ENCODE peak calls at places on chromosomes 7 and 10, in six cellular contexts. M, W, O, H, L and K are unnamed samples. For H3K4me1, the result is how much of the 10 kb centered on the place peaks cover.

GRCh38 chr10:104317195-104318095 is 20.8 kb downstream of the ITPRIP start:
- DNase-seq in W (no peak), O (peak), M (no peak), L (peak), H (no peak), K (no peak)

GRCh38 chr7:155603190-155603857 is 41.1 kb upstream of the RBM33 start:
- DNase-seq in O (no peak), W (no peak), L (no peak), H (no peak), M (no peak), K (no peak)

GRCh38 chr10:77392851-77393250 is 244.8 kb downstream of the KCNMA1 start:
- DNase-seq in L (peak), O (peak), H (no peak), W (no peak), M (no peak), K (no peak)

GRCh38 chr10:122142652-122143237 is 128.4 kb upstream of the BTBD16 start:
- DNase-seq in W (no peak), M (peak), L (peak), O (no peak), H (peak), K (no peak)

GRCh38 chr10:96632974-96633373 is 46.2 kb upstream of the TM9SF3 start:
- DNase-seq in H (no peak), L (no peak), W (no peak), O (no peak), M (no peak), K (no peak)

GRCh38 chr7:64872809-64873500 is 30.1 kb upstream of the ZNF273 start:
- DNase-seq in H (no peak), M (no peak), W (no peak), L (no peak), O (no peak), K (no peak)

GRCh38 chr10:11184093-11184492 is 166.4 kb downstream of the CELF2 start:
- DNase-seq in L (no peak), W (no peak), M (no peak), H (no peak), O (no peak), K (no peak)

GRCh38 chr7:50531928-50532327 is 33.3 kb downstream of the DDC start:
- DNase-seq in O (peak), W (no peak), M (no peak), L (peak), H (no peak), K (no peak)

GRCh38 chr7:76281006-76281705 is 21.3 kb upstream of the HSPB1 start:
- DNase-seq in M (no peak), L (no peak), O (no peak), H (no peak), W (no peak), K (no peak)

GRCh38 chr10:100403734-100404133 is 56.7 kb downstream of the SCD start:
- DNase-seq in L (no peak), W (no peak), M (no peak), H (no peak), O (no peak), K (no peak)

GRCh38 chr7:16284581-16284980 is 136.8 kb downstream of the CRPPA start:
- DNase-seq in W (no peak), L (no peak), M (no peak), H (no peak), O (no peak), K (no peak)

GRCh38 chr10:31896972-31897384 is 31.7 kb downstream of the ARHGAP12 start:
- DNase-seq in L (peak), O (peak), M (no peak), H (no peak), W (no peak), K (no peak)

GRCh38 chr10:97718659-97719142 is 5.2 kb downstream of the MARVELD1 start:
- DNase-seq in H (peak), L (peak), W (peak), O (no peak), M (no peak), K (peak)

GRCh38 chr10:130230611-130231010 is 94.4 kb downstream of the GLRX3 start:
- DNase-seq in L (no peak), H (no peak), W (no peak), M (no peak), O (no peak), K (no peak)

GRCh38 chr10:48938281-48938680 is 1.4 kb downstream of the LRRC18 start:
- DNase-seq in O (no peak), L (no peak), M (no peak), W (no peak), H (no peak), K (no peak)

GRCh38 chr7:142753366-142753765 is 4.1 kb downstream of the PRSS1 start:
- DNase-seq in O (no peak), W (no peak), H (no peak), M (no peak), L (peak), K (no peak)

GRCh38 chr7:158824028-158824427 is 5.3 kb downstream of the ESYT2 start:
- DNase-seq in H (no peak), L (no peak), M (no peak), W (no peak), O (no peak), K (no peak)

GRCh38 chr7:27693794-27694193 is 31.1 kb upstream of the HIBADH start:
- DNase-seq in W (no peak), H (no peak), O (peak), L (no peak), M (no peak), K (no peak)

GRCh38 chr10:110129490-110129889 is 77.9 kb upstream of the MXI1 start:
- DNase-seq in H (no peak), M (no peak), O (no peak), L (no peak), W (no peak), K (no peak)

GRCh38 chr10:113681533-113682470 is 2.1 kb downstream of the CASP7 start:
- DNase-seq in H (no peak), W (no peak), O (no peak), M (no peak), L (no peak), K (no peak)

GRCh38 chr7:12004547-12004946 is 172.5 kb upstream of the THSD7A start:
- DNase-seq in L (no peak), M (no peak), W (no peak), O (no peak), H (no peak), K (no peak)

GRCh38 chr7:8125680-8126444 is 136.1 kb downstream of the ICA1 start:
- DNase-seq in O (no peak), M (no peak), L (no peak), H (peak), W (no peak), K (no peak)

GRCh38 chr10:127337801-127338200 is 141.4 kb upstream of the INSYN2A start:
- DNase-seq in H (no peak), L (no peak), M (no peak), O (no peak), W (no peak), K (no peak)

GRCh38 chr10:30840386-30841074 is 191.1 kb downstream of the ZNF438 start:
- DNase-seq in W (no peak), M (no peak), L (peak), O (peak), H (no peak), K (peak)

GRCh38 chr10:97234403-97234802 is 48.6 kb upstream of the SLIT1 start:
- DNase-seq in O (peak), L (peak), M (no peak), W (no peak), H (no peak), K (no peak)

DNA sequence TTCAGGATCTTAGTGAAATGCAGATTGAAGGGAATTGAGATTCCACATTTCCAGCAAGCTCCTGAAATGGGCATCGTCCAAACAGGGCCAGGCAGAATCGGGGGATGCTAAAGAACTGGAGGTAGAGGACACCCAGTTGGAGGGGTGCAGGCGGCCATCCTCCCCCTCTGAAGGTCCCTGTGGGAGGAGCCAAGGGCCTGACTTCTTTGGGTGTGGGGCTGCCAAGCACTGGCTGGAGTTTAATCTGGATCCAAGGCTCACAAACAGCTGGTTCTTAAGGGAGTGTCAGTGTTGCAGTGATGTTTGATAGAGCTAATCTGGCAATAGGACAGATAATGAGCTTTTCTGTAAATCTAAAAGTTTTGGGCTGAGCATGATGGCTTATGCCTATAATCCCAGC is 20.8 kb downstream of the TSPAN14 start:
- DNase-seq in H (no peak), L (no peak), M (no peak), W (no peak), O (no peak), K (no peak)
- H3K4me1 ChIP-seq in H (under half), L (under half), M (half or more), W (under half), O (under half), K (under half)

DNA sequence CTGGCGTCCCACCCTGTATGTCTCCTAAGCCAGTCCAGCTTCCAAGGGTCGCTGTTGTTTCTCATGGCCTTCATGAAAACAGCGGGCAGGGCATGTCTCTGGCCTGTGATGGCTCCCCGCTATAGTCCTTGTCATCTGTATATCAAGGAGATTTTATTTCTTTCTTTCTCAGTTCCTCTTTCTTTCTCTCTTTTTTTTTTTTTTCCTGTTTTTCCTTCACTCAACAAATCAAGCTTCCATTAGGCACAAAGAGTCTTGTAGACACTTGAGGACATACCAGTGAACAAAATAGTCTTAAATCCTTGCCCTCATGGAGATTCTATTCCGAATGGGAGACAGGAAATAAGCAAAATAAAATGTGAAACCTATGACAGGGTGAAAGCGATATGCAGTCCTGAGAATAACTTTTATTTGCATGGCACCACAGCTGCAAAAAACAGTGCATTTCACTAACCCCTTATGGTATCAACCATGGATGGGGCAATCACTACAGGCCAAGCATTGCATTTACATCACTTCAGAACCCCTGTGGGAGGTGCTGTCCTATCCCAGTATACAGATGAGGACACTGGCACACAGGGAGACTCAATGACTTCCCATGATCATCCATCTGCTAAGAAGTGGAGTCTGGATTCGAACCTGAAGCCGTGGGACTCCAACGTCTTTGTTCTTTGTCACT is 50.7 kb downstream of the SYPL1 start:
- DNase-seq in O (no peak), L (no peak), H (no peak), W (no peak), M (no peak), K (no peak)
- H3K4me1 ChIP-seq in O (under half), L (half or more), H (under half), W (under half), M (half or more), K (under half)

GRCh38 chr7:130070900-130071622 is 727 bp downstream of the KLHDC10 start:
- DNase-seq in W (no peak), L (no peak), O (no peak), M (no peak), H (no peak), K (no peak)
- H3K4me1 ChIP-seq in W (under half), L (under half), O (under half), M (half or more), H (under half), K (under half)

GRCh38 chr7:135670179-135670578 is 7.9 kb downstream of the STMP1 start:
- DNase-seq in L (peak), H (no peak), W (no peak), M (no peak), O (peak), K (no peak)

GRCh38 chr7:135669774-135670173 is 7.5 kb downstream of the STMP1 start:
- DNase-seq in M (no peak), O (no peak), W (no peak), L (no peak), H (no peak), K (no peak)

GRCh38 chr7:135672560-135673359 is 10.4 kb downstream of the STMP1 start:
- DNase-seq in M (no peak), O (peak), W (no peak), L (peak), H (no peak), K (no peak)

GRCh38 chr7:135678612-135679575 is 16.6 kb downstream of the STMP1 start:
- DNase-seq in O (peak), H (no peak), W (no peak), M (no peak), L (peak), K (no peak)

GRCh38 chr7:135673360-135673706 is 11.0 kb downstream of the STMP1 start:
- DNase-seq in O (peak), H (no peak), M (no peak), W (no peak), L (peak), K (no peak)
- H3K4me1 ChIP-seq in O (under half), H (under half), M (half or more), W (under half), L (under half), K (under half)

DNA sequence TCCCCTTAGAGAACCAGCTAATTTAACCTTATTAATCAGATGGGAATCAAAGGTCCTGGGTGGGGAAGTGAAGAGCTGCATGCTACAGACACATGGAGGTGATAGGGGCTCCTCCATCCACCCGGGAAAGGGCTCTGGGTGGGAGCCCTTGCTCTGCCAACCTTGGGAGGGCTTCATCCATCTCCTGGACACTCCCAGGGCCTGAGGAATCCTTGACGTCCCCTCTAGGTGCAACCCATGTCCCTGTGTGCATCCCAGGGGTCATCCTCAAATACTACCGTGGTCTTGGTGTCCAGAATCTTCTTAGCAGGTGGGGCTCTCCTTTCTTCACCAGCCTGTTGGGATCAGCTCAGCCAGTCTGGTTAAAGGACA is 55.4 kb upstream of the IGFBP3 start:
- DNase-seq in O (no peak), W (no peak), M (no peak), H (no peak), L (no peak), K (no peak)
- H3K4me1 ChIP-seq in O (under half), W (under half), M (under half), H (under half), L (under half), K (under half)

GRCh38 chr10:3095373-3096139 is 28.2 kb downstream of the PFKP start:
- DNase-seq in L (peak), M (no peak), W (no peak), O (peak), H (no peak), K (peak)
- H3K4me1 ChIP-seq in L (under half), M (half or more), W (under half), O (half or more), H (under half), K (under half)

DNA sequence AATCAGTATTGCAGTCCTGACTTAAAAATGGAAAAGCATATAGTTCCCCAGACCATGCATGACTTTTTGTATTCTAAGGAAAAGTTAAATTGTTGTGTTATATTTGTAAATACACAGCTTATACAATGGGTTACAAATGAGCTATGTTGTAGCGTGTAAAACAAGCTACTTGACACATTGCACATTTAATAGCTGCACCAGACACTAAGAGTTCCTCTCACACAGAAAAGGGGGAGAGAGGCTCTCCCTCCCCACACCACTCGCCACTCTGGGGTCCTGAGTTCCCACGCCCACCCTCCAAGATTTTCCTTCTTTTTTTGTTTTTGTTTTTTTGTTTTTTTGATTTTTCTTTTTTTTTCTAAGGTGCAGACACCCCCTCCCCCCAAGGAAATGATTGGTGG is 6.3 kb downstream of the KLF6 start:
- DNase-seq in W (no peak), L (no peak), O (peak), M (no peak), H (no peak), K (no peak)
- H3K4me1 ChIP-seq in W (half or more), L (half or more), O (under half), M (half or more), H (half or more), K (under half)

DNA sequence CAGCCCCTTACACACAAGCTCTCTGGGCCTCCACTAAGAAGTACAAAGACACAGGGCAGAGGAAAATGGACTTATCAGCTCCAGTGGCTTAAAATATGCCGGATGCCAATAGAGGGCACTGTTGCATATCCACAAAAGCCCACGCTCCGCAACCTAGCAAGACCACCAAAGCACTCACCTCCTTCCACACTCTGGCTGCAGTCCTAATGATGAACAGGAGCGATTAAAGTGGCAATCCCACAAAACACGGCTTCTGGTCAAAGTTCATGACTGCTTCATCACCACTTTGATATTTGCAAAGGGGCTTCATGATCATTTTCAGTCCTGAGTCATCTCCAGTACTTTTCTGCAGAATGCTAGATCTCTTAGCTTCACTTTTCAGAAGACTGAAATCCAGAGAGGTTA is 158.3 kb upstream of the ITGB1 start:
- DNase-seq in M (no peak), L (peak), H (no peak), W (no peak), O (peak), K (peak)
- H3K4me1 ChIP-seq in M (under half), L (under half), H (under half), W (under half), O (under half), K (under half)

GRCh38 chr10:78802406-78802805 is 266.4 kb upstream of the ZMIZ1 start:
- DNase-seq in M (no peak), H (no peak), W (no peak), L (no peak), O (no peak), K (no peak)

GRCh38 chr10:78803710-78804109 is 265.1 kb upstream of the ZMIZ1 start:
- DNase-seq in W (no peak), O (no peak), H (no peak), M (no peak), L (no peak), K (no peak)

GRCh38 chr10:78804356-78805032 is 264.3 kb upstream of the ZMIZ1 start:
- DNase-seq in O (no peak), W (no peak), M (peak), H (no peak), L (no peak), K (peak)

GRCh38 chr10:78800535-78801320 is 268.0 kb upstream of the ZMIZ1 start:
- DNase-seq in H (no peak), W (no peak), L (no peak), M (no peak), O (no peak), K (no peak)

DNA sequence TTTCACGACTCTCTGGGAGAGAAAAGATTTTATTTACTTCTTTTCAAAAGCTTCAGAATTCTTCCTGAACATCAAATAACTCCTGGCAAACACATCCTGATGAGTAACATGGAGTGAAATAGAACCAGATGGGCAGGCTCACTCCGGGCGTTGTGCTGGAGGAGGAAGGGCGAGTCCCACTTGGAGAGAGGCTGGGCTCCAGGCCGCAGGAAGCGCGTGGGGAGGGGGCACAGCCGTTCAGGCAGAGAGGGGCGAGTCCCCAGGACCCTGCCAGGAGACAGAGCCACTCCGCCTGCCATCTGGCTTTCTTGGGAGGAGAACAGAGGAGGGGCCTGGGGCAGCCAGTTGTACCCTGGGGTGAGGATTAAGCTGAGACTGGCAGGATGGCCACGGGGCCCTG is 265.9 kb upstream of the ZMIZ1 start:
- DNase-seq in M (peak), W (no peak), H (peak), O (peak), L (peak), K (peak)
- H3K4me1 ChIP-seq in M (half or more), W (under half), H (under half), O (under half), L (half or more), K (under half)